ENCODE peak calls at places on chromosome 11, in four cellular contexts. D, E, F and U are unnamed samples.

GRCh38 chr11:34192481-34193401 is 87.3 kb downstream of the NAT10 start:
- DNase-seq in D (peak; percentile 78), E (peak; percentile 15), F (peak; percentile 85), U (peak; percentile 92)

GRCh38 chr11:2113776-2114175 is 25.4 kb downstream of the IGF2 start:
- DNase-seq in D (no peak), E (no peak), F (no peak), U (no peak)

GRCh38 chr11:31821779-31822574 is 10.9 kb upstream of the PAX6 start:
- DNase-seq in D (no peak), E (no peak), F (no peak), U (no peak)

GRCh38 chr11:14373941-14374646 is 15.1 kb upstream of the RRAS2 start:
- DNase-seq in D (no peak), E (peak; percentile 52), F (peak; percentile 26), U (no peak)

GRCh38 chr11:59423835-59424234 is 2.4 kb downstream of the OR5A2 start:
- DNase-seq in D (no peak), E (no peak), F (no peak), U (no peak)

GRCh38 chr11:73350908-73351636 is 25.1 kb upstream of the RELT start:
- DNase-seq in D (peak; percentile 92), E (peak; percentile 65), F (peak; percentile 64), U (peak; percentile 84)

GRCh38 chr11:11931461-11932055 is 76.9 kb downstream of the DKK3 start:
- DNase-seq in D (peak; percentile 26), E (peak; percentile 38), F (peak; percentile 44), U (peak; percentile 57)

GRCh38 chr11:102260241-102260640 is 57.0 kb upstream of the BIRC3 start:
- DNase-seq in D (no peak), E (no peak), F (no peak), U (no peak)

GRCh38 chr11:85821636-85822035 is 10.7 kb upstream of the SYTL2 start:
- DNase-seq in D (no peak), E (peak; percentile 52), F (no peak), U (no peak)

GRCh38 chr11:94604496-94604895 is 37.3 kb downstream of the PIWIL4 start:
- DNase-seq in D (no peak), E (no peak), F (no peak), U (no peak)

GRCh38 chr11:60830478-60831142 is 11.3 kb upstream of the CCDC86 start:
- DNase-seq in D (no peak), E (no peak), F (no peak), U (peak; percentile 45)

GRCh38 chr11:59195596-59195995 is 17.1 kb downstream of the MPEG1 start:
- DNase-seq in D (no peak), E (no peak), F (no peak), U (no peak)

GRCh38 chr11:122556605-122557004 is 98.9 kb upstream of the UBASH3B start:
- DNase-seq in D (no peak), E (no peak), F (no peak), U (peak; percentile 12)

GRCh38 chr11:134046681-134047449 is 22.0 kb upstream of the JAM3 start:
- DNase-seq in D (no peak), E (no peak), F (no peak), U (no peak)

GRCh38 chr11:121249039-121249663 is 43.4 kb upstream of the SC5D start:
- DNase-seq in D (peak; percentile 31), E (no peak), F (no peak), U (peak; percentile 57)

GRCh38 chr11:84564180-84564866 is 1062.8 kb downstream of the DLG2 start:
- DNase-seq in D (peak; percentile 66), E (peak; percentile 59), F (no peak), U (peak; percentile 37)

GRCh38 chr11:130475426-130476053 is 27.1 kb downstream of the ADAMTS15 start:
- DNase-seq in D (no peak), E (no peak), F (no peak), U (no peak)

GRCh38 chr11:117614695-117615094 is 182.3 kb downstream of the DSCAML1 start:
- DNase-seq in D (no peak), E (no peak), F (no peak), U (no peak)

GRCh38 chr11:130846606-130847005 is 69.7 kb downstream of the SNX19 start:
- DNase-seq in D (no peak), E (no peak), F (no peak), U (no peak)

GRCh38 chr11:70272009-70272408 is 1.5 kb downstream of the PPFIA1 start:
- DNase-seq in D (no peak), E (no peak), F (no peak), U (no peak)

GRCh38 chr11:70271635-70271953 is 1.1 kb downstream of the PPFIA1 start:
- DNase-seq in D (no peak), E (no peak), F (no peak), U (no peak)

GRCh38 chr11:70268526-70268925 is 2.0 kb upstream of the PPFIA1 start:
- DNase-seq in D (no peak), E (no peak), F (no peak), U (no peak)

GRCh38 chr11:70270877-70271634 is 566 bp downstream of the PPFIA1 start:
- DNase-seq in D (peak; percentile 58), E (peak; percentile 40), F (no peak), U (peak; percentile 20)

GRCh38 chr11:70270104-70270876 is at the start of gene PPFIA1:
- DNase-seq in D (peak; percentile 83), E (peak; percentile 97), F (peak; percentile 94), U (peak; percentile 98)
- TF ChIP-seq CTCF in D (no peak), E (no peak), F (no peak), U (no peak)

DNA sequence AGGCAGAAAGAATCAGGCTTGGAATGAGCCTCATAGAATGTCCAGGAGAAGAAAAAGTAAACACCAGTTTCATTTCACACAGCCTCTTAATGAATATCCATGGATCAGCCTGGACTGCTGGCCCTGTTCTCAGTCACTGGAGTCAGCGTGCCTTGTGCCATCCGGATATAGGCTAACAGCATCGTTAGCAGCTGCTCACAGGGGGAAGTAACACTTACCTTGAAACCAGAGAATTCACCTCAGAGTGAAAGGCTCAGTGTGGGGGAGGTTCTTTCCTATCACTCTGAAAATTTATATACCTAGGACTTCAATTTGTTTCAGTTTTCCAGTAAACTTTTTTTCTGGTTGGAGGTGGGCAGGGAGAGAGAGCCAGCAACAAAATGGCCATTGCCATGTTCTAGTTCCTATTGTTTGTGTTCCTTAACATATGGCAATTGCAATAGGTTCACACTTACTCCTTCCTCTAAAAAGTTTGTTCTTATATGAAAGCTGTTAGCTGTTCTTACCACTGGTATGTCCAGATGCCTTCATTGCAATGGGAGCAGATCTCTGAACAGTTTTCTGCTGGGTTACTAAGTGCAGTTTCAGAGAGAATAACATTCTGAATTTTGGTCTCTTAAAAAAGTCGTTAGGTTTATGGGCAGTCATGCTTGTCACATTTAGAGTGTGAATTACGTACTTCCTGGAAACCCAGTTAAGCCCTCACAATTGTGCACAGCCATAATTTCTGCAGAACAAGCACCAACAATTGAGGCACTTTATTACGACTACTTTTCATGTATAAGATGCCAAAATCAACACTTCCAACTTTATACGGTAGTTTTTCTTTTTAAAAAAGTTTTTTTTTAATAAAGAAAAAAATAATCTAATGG is 247.7 kb downstream of the CADM1 start:
- DNase-seq in D (no peak), E (no peak), F (no peak), U (no peak)
- H3K27ac ChIP-seq in D (no peak overlapping the region), E (no peak overlapping the region), F (no peak overlapping the region), U (no peak overlapping the region)

DNA sequence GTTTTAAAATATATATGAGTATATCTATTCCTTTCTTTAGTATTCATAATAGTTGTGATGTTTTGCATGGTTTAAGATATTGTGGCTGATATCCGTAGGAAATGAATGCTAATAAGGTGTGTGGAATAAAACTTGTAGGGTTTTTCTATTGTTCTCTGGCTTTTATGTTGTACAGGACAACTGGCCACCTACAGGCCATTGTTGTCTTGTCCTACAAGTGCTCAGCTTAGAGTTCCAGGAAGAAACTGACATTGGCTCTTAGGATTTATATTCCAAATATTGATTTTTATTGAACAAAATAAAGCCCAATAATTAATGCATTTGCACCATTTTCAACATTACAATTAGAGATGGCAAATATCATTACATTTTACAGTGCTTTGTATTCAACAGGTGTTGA is 512.8 kb upstream of the TENM4 start:
- DNase-seq in D (no peak), E (no peak), F (no peak), U (no peak)
- TF ChIP-seq CTCF in D (no peak), E (no peak), F (no peak), U (no peak)

DNA sequence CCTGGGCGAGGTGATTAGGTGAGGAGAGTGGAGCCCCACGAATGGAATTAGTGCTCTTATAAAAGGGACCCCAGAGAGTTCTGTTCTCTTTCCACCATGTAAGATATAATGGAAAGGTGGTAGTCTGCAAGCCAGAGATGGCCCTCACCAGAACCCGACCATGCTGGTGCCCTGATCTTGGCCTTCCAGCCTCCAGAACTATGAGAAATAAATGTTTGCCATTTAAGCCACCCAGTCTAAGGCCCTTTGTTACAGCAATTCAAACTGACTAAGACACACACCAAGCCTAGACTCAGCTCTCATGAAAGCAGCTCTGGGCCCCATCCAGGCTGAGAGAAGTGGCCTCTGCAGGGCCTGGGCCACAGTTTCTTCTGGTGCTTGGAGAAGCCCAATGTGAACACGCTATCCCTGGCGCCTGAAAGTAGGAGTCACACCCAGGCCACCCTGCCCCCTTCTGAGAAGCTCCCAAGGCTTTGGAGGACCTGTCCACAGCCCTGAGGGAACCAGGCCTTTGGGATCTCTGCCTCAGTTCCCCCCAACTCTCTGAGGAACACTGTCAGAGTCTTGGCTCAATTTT is 35.3 kb upstream of the LYVE1 start:
- DNase-seq in D (no peak), E (no peak), F (no peak), U (no peak)
- H3K27ac ChIP-seq in D (no peak overlapping the region), E (no peak overlapping the region), F (peak overlapping the region; percentile 78), U (peak overlapping the region; percentile 65)

DNA sequence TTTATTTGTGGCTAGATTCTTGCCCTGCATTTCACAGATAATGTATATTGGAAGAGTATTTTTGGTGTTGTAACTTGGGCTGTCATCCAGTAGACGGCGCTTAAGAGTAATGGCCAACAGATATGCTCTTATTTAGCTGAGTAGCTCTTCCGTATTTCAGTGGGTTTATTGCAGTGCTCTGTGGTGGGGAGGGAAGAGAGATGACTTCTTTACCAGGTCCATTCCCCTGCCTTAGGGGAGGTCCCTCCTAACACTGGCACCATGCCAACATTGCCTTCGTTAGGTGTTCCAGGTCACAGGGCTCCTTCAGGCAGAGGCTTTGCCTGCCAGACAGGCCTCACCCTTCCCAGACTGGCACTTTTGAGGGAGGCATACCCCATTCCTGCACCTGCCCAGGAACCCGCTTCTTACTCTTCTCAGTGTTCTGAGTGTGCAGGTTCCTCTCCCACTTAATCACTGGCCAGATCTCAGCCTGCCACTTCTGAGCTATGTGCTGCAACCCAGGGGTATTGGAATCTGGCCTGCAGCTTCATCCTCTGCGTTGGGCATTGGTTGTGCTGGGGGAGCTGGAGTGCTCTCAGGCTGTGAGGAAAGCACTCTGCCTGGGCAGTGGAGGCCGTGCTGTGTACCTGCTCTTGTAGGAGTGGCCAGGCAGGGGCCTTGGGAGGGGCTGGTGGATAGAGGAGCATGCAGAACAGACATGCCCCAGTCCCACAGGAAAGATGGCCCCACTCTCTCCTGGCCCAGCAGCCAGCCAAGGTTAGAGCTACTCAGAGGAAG is 29.4 kb upstream of the SLN start:
- DNase-seq in D (no peak), E (no peak), F (no peak), U (no peak)
- TF ChIP-seq CTCF in D (peak; percentile 37), E (no peak), F (no peak), U (peak; percentile 14)

GRCh38 chr11:68269414-68270081 is 2.2 kb downstream of the C11orf24 start:
- DNase-seq in D (no peak), E (no peak), F (no peak), U (no peak)
- H3K27ac ChIP-seq in D (no peak overlapping the region), E (no peak overlapping the region), F (peak overlapping the region; percentile 95), U (peak overlapping the region; percentile 24)

GRCh38 chr11:65334696-65335295 is 1.1 kb downstream of the DPF2 start:
- DNase-seq in D (no peak), E (no peak), F (no peak), U (no peak)

GRCh38 chr11:65338680-65339079 is 5.0 kb downstream of the DPF2 start:
- DNase-seq in D (no peak), E (no peak), F (no peak), U (no peak)

GRCh38 chr11:65340226-65340625 is 6.6 kb downstream of the DPF2 start:
- DNase-seq in D (no peak), E (no peak), F (no peak), U (no peak)
- TF ChIP-seq CTCF in D (no peak), E (no peak), F (no peak), U (no peak)

GRCh38 chr11:111454561-111455192 is 57.5 kb downstream of the BTG4 start:
- DNase-seq in D (peak; percentile 59), E (no peak), F (no peak), U (peak; percentile 69)
- H3K27ac ChIP-seq in D (no peak overlapping the region), E (no peak overlapping the region), F (no peak overlapping the region), U (no peak overlapping the region)